ENCODE peak calls at places on chromosomes 2 and 18, in four cellular contexts. L is prostate gland, V is fibroblast of mammary gland, P is HFF-Myc. W is an unnamed sample.

GRCh38 chr2:117359266-117359970 is 455.1 kb upstream of the DDX18 start:
- DNase-seq in P (no peak), V (no peak), L (no peak), W (no peak)

GRCh38 chr2:188922191-188922590 is 52.0 kb upstream of the COL3A1 start:
- DNase-seq in V (no peak), L (no peak), P (no peak), W (no peak)

GRCh38 chr2:171056307-171056706 is 104.4 kb downstream of the TLK1 start:
- DNase-seq in L (no peak), V (no peak), P (no peak), W (peak)

GRCh38 chr18:35616664-35617423 is 35.3 kb downstream of the GALNT1 start:
- DNase-seq in L (no peak), P (peak), V (peak), W (peak)

GRCh38 chr18:47719096-47719780 is 211.2 kb downstream of the SMAD2 start:
- DNase-seq in L (no peak), P (no peak), V (no peak), W (no peak)

GRCh38 chr2:12852135-12852534 is 135.4 kb downstream of the TRIB2 start:
- DNase-seq in L (no peak), V (no peak), P (no peak), W (no peak)

GRCh38 chr2:125745514-125745913 is 910.4 kb upstream of the GYPC start:
- DNase-seq in P (no peak), L (no peak), V (peak), W (no peak)

GRCh38 chr2:112121682-112122254 is 16.4 kb upstream of the FBLN7 start:
- DNase-seq in P (peak), V (peak), L (no peak), W (peak)

GRCh38 chr2:102267774-102268173 is 43.6 kb upstream of the IL1RL1 start:
- DNase-seq in V (no peak), P (no peak), L (no peak), W (no peak)

GRCh38 chr2:225270861-225271260 is 128.6 kb upstream of the NYAP2 start:
- DNase-seq in V (peak), L (no peak), P (peak), W (peak)

GRCh38 chr2:234098675-234099195 is 48.2 kb downstream of the SPP2 start:
- DNase-seq in L (no peak), P (no peak), V (no peak), W (no peak)

GRCh38 chr2:223530811-223531210 is 71.3 kb downstream of the SCG2 start:
- DNase-seq in V (no peak), P (no peak), L (no peak), W (no peak)

GRCh38 chr18:50558948-50559749 is 738 bp upstream of the MAPK4 start:
- DNase-seq in L (no peak), P (no peak), V (no peak), W (no peak)

GRCh38 chr2:2577366-2577765 is 246.3 kb upstream of the MYT1L start:
- DNase-seq in V (no peak), L (peak), P (no peak), W (no peak)

GRCh38 chr2:128466377-128467175 is 147.9 kb upstream of the HS6ST1 start:
- DNase-seq in L (peak), V (no peak), P (no peak), W (peak)

GRCh38 chr2:201108341-201108740 is 7.6 kb upstream of the CFLAR start:
- DNase-seq in P (no peak), L (no peak), V (no peak), W (no peak)

GRCh38 chr2:15890936-15891905 is 49.1 kb upstream of the MYCN start:
- DNase-seq in V (no peak), L (peak), P (no peak), W (no peak)

GRCh38 chr18:12554796-12555388 is 103.0 kb downstream of the SPIRE1 start:
- DNase-seq in P (no peak), V (no peak), L (no peak), W (no peak)

GRCh38 chr18:9708057-9708881 is at the start of gene RAB31:
- DNase-seq in V (peak), L (peak), P (no peak), W (peak)

GRCh38 chr2:12441750-12442626 is 274.7 kb upstream of the TRIB2 start:
- DNase-seq in L (no peak), P (no peak), V (no peak), W (no peak)

GRCh38 chr18:56038258-56039030 is 450.5 kb upstream of the TCF4 start:
- DNase-seq in V (no peak), P (no peak), L (no peak), W (no peak)

GRCh38 chr2:165634855-165635254 is 159.2 kb downstream of the GALNT3 start:
- DNase-seq in L (no peak), P (peak), V (no peak), W (peak)

GRCh38 chr18:56315363-56315762 is 323.0 kb downstream of the TXNL1 start:
- DNase-seq in V (peak), L (no peak), P (no peak), W (peak)

GRCh38 chr2:122530812-122531211 is 775.4 kb downstream of the TSN start:
- DNase-seq in V (no peak), L (no peak), P (no peak), W (no peak)

GRCh38 chr2:30886101-30886500 is 78.9 kb upstream of the CAPN13 start:
- DNase-seq in V (no peak), P (no peak), L (no peak), W (no peak)

GRCh38 chr2:54949431-54949830 is 100.8 kb downstream of the RTN4 start:
- DNase-seq in P (no peak), L (no peak), V (no peak), W (no peak)

GRCh38 chr2:176269319-176270099 is at the start of gene MTX2:
- DNase-seq in P (peak), L (peak), V (peak), W (peak)

GRCh38 chr2:65920659-65921058 is 488.3 kb upstream of the SPRED2 start:
- DNase-seq in P (no peak), V (no peak), L (no peak), W (no peak)

GRCh38 chr2:236536727-236537398 is 32.8 kb upstream of the ACKR3 start:
- DNase-seq in L (no peak), P (no peak), V (no peak), W (no peak)

GRCh38 chr18:61896767-61897166 is 4.0 kb upstream of the RNF152 start:
- DNase-seq in P (no peak), V (peak), L (peak), W (peak)

GRCh38 chr2:38665854-38666577 is at the start of gene GALM:
- DNase-seq in P (peak), V (peak), L (peak), W (peak)

GRCh38 chr2:239360008-239360407 is 40.8 kb downstream of the HDAC4 start:
- DNase-seq in V (no peak), P (no peak), L (no peak), W (no peak)

GRCh38 chr2:84857566-84857965 is 23.3 kb downstream of the TRABD2A start:
- DNase-seq in L (no peak), V (no peak), P (no peak), W (no peak)

GRCh38 chr2:42810971-42811865 is 18.8 kb upstream of the HAAO start:
- DNase-seq in V (peak), P (no peak), L (peak), W (peak)
- TF ChIP-seq CTCF in V (no peak), P (no peak), L (no peak), W (no peak)

GRCh38 chr2:139946690-139947089 is 1166.5 kb upstream of the NXPH2 start:
- DNase-seq in V (no peak), L (no peak), P (no peak), W (no peak)
- TF ChIP-seq CTCF in V (no peak), L (no peak), P (no peak), W (no peak)

GRCh38 chr2:96359310-96359709 is 23.7 kb downstream of the NCAPH start:
- DNase-seq in V (no peak), P (no peak), L (no peak), W (no peak)
- TF ChIP-seq CTCF in V (no peak), P (no peak), L (peak), W (no peak)

DNA sequence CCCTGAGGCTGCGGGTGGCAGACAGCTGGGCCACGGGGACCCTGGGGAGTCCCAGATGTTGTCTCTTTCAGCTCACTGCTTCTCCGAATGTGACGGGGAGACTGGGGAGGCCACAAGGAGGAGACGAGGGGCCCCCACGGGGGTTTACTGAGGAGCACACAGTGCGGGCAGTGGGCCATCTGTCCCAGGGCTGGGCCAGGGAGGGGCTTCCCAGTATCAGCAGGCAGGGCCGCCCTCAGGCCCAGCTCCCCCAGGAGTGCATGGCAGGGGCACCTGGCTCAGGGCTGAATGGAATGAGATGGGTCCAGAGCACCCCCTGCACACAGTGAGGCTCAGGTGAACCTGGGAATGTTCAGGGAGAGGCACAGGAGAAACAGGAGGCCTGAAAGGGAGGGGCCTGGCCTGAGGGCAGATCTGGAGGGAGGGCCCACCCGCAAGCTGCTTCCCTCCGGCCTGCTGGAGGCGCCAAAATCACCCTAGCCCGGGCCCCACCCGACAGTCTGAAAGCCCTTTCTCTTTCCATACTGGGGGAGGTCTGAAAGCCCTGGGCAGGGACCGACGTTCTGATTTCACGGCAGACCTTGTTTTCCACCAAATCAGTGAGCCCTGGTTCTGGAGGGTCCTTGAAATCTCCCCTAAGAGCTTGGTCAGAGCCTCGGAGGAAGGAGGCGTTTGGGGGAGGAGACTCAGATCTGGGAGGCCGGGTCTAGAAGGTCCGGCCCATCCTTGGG is 35.5 kb upstream of the PTMA start:
- DNase-seq in P (no peak), L (no peak), V (peak), W (peak)
- TF ChIP-seq CTCF in P (peak), L (no peak), V (no peak), W (peak)

W was measured in AG10803.